ENCODE peak calls at places on chromosomes 1 and 21, in five cellular contexts. One of them, this sample, is unnamed.

GRCh38 chr1:175690298-175690697 is 53.1 kb downstream of the TNR start:
- DNase-seq in heart right ventricle: no peak
- DNase-seq in DND-41: no peak
- DNase-seq in naive thymus-derived CD4-positive, alpha-beta T cell: no peak
- DNase-seq in adrenal gland: no peak
- DNase-seq in this sample: no peak

GRCh38 chr1:30479576-30479975 is 243.8 kb downstream of the MATN1 start:
- DNase-seq in heart right ventricle: no peak
- DNase-seq in naive thymus-derived CD4-positive, alpha-beta T cell: no peak
- DNase-seq in adrenal gland: no peak
- DNase-seq in DND-41: no peak
- DNase-seq in this sample: no peak

GRCh38 chr21:45926281-45926680 is 55.3 kb upstream of the COL6A1 start:
- DNase-seq in naive thymus-derived CD4-positive, alpha-beta T cell: no peak
- DNase-seq in heart right ventricle: no peak
- DNase-seq in adrenal gland: no peak
- DNase-seq in DND-41: no peak
- DNase-seq in this sample: no peak

GRCh38 chr1:47437518-47438320 is at the start of gene FOXD2:
- DNase-seq in adrenal gland: peak; percentile 84
- DNase-seq in naive thymus-derived CD4-positive, alpha-beta T cell: peak; percentile 92
- DNase-seq in DND-41: peak; percentile 97
- DNase-seq in heart right ventricle: peak; percentile 83
- DNase-seq in this sample: peak; percentile 92

GRCh38 chr1:31529999-31530705 is 46.2 kb upstream of the TINAGL1 start:
- DNase-seq in adrenal gland: no peak
- DNase-seq in naive thymus-derived CD4-positive, alpha-beta T cell: no peak
- DNase-seq in heart right ventricle: no peak
- DNase-seq in DND-41: no peak
- DNase-seq in this sample: no peak

GRCh38 chr1:44808938-44809917 is 905 bp downstream of the BTBD19 start:
- DNase-seq in DND-41: peak; percentile 88
- DNase-seq in heart right ventricle: peak; percentile 60
- DNase-seq in naive thymus-derived CD4-positive, alpha-beta T cell: peak; percentile 93
- DNase-seq in adrenal gland: peak; percentile 72
- DNase-seq in this sample: peak; percentile 97

GRCh38 chr1:20616468-20617156 is 16.6 kb upstream of the PINK1 start:
- DNase-seq in heart right ventricle: no peak
- DNase-seq in DND-41: no peak
- DNase-seq in naive thymus-derived CD4-positive, alpha-beta T cell: no peak
- DNase-seq in adrenal gland: peak; percentile 79
- DNase-seq in this sample: no peak

GRCh38 chr1:50700226-50701020 is 259.6 kb downstream of the FAF1 start:
- DNase-seq in heart right ventricle: no peak
- DNase-seq in naive thymus-derived CD4-positive, alpha-beta T cell: no peak
- DNase-seq in adrenal gland: no peak
- DNase-seq in DND-41: no peak
- DNase-seq in this sample: no peak

GRCh38 chr1:185338719-185339622 is 21.9 kb upstream of the IVNS1ABP start:
- DNase-seq in DND-41: peak; percentile 86
- DNase-seq in naive thymus-derived CD4-positive, alpha-beta T cell: peak; percentile 61
- DNase-seq in heart right ventricle: peak; percentile 17
- DNase-seq in adrenal gland: peak; percentile 49
- DNase-seq in this sample: peak; percentile 54

GRCh38 chr1:16393255-16394177 is 26.5 kb downstream of the SZRD1 start:
- DNase-seq in naive thymus-derived CD4-positive, alpha-beta T cell: no peak
- DNase-seq in adrenal gland: no peak
- DNase-seq in DND-41: no peak
- DNase-seq in heart right ventricle: peak; percentile 20
- DNase-seq in this sample: no peak

GRCh38 chr1:202013601-202014000 is 3.2 kb downstream of the ELF3 start:
- DNase-seq in adrenal gland: no peak
- DNase-seq in heart right ventricle: no peak
- DNase-seq in DND-41: no peak
- DNase-seq in naive thymus-derived CD4-positive, alpha-beta T cell: no peak
- DNase-seq in this sample: no peak

GRCh38 chr1:154972517-154973343 is 1.8 kb upstream of the CKS1B start:
- DNase-seq in DND-41: no peak
- DNase-seq in adrenal gland: peak; percentile 93
- DNase-seq in naive thymus-derived CD4-positive, alpha-beta T cell: no peak
- DNase-seq in heart right ventricle: peak; percentile 74
- DNase-seq in this sample: no peak

GRCh38 chr21:44991538-44992483 is 52.0 kb downstream of the SLX9 start:
- DNase-seq in heart right ventricle: no peak
- DNase-seq in adrenal gland: no peak
- DNase-seq in naive thymus-derived CD4-positive, alpha-beta T cell: no peak
- DNase-seq in DND-41: no peak
- DNase-seq in this sample: no peak

GRCh38 chr1:169513208-169513607 is 27.5 kb upstream of the SLC19A2 start:
- DNase-seq in heart right ventricle: no peak
- DNase-seq in DND-41: no peak
- DNase-seq in naive thymus-derived CD4-positive, alpha-beta T cell: no peak
- DNase-seq in adrenal gland: no peak
- DNase-seq in this sample: no peak

GRCh38 chr1:10033359-10033845 is 644 bp downstream of the UBE4B start:
- DNase-seq in naive thymus-derived CD4-positive, alpha-beta T cell: no peak
- DNase-seq in DND-41: no peak
- DNase-seq in heart right ventricle: peak; percentile 8
- DNase-seq in adrenal gland: peak; percentile 53
- DNase-seq in this sample: no peak

GRCh38 chr1:116494745-116495144 is 76.1 kb downstream of the CD58 start:
- DNase-seq in DND-41: no peak
- DNase-seq in heart right ventricle: no peak
- DNase-seq in adrenal gland: no peak
- DNase-seq in naive thymus-derived CD4-positive, alpha-beta T cell: no peak
- DNase-seq in this sample: no peak

GRCh38 chr1:174023438-174023837 is 1.3 kb upstream of the RC3H1 start:
- DNase-seq in adrenal gland: no peak
- DNase-seq in heart right ventricle: peak; percentile 39
- DNase-seq in naive thymus-derived CD4-positive, alpha-beta T cell: peak; percentile 13
- DNase-seq in DND-41: no peak
- DNase-seq in this sample: peak; percentile 14

GRCh38 chr21:40769231-40769630 is 77.7 kb downstream of the DSCAM start:
- DNase-seq in naive thymus-derived CD4-positive, alpha-beta T cell: no peak
- DNase-seq in adrenal gland: no peak
- DNase-seq in heart right ventricle: no peak
- DNase-seq in DND-41: no peak
- DNase-seq in this sample: no peak

DNA sequence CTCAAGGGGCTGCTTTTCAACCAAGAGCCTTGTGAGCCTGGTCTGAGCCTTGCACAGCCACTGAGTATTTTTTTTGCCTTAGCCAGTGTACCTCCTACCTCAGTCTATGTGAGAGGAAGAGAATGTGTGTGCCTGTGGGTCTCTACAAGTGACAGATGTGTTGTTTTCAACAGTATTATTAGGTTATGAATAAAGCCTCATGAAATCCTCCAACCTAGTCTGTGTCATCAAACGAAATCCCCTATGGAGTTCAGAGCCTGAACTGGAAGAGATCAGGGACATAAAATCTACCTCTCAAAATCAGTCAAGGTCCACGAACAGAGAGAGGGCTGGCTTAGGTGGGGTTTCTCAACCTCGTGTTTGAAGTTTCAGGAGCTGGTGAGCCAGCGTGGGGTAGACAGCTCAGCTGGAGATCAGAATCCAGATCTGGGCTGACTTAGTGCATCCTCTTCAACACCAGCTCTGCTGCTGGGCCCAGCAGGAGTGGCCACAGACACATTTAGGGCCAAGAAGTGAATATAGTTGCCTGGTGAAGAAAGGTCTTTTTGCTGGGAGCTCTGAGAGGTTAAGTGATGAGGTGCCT is 8.2 kb downstream of the XKR8 start:
- DNase-seq in adrenal gland: no peak
- DNase-seq in heart right ventricle: no peak
- DNase-seq in DND-41: no peak
- DNase-seq in naive thymus-derived CD4-positive, alpha-beta T cell: no peak
- DNase-seq in this sample: no peak
- H3K27ac ChIP-seq in adrenal gland: no peak overlapping the region
- H3K27ac ChIP-seq in heart right ventricle: no peak overlapping the region
- H3K27ac ChIP-seq in DND-41: no peak overlapping the region
- H3K27ac ChIP-seq in naive thymus-derived CD4-positive, alpha-beta T cell: no peak overlapping the region
- H3K27ac ChIP-seq in this sample: no peak overlapping the region

DNA sequence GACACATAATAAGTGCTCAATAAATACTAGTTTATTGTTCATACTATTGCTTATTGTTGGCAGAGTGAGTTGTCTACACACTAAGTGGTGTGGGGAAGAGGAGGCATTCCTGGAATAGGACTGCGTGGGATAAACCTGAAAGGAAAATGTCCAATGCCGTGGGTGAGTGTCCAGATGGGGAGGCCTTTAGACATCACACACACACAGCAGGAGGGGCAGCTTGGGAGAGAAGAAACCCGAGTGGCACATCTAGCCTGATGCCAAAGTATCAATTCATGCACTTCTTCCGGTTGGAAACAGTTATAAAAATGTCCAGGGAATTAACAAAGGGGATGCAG is 27.3 kb downstream of the CCN1 start:
- DNase-seq in DND-41: no peak
- DNase-seq in adrenal gland: no peak
- DNase-seq in naive thymus-derived CD4-positive, alpha-beta T cell: no peak
- DNase-seq in heart right ventricle: no peak
- DNase-seq in this sample: no peak
- H3K27ac ChIP-seq in DND-41: no peak overlapping the region
- H3K27ac ChIP-seq in adrenal gland: no peak overlapping the region
- H3K27ac ChIP-seq in naive thymus-derived CD4-positive, alpha-beta T cell: no peak overlapping the region
- H3K27ac ChIP-seq in heart right ventricle: no peak overlapping the region
- H3K27ac ChIP-seq in this sample: no peak overlapping the region

GRCh38 chr1:246364415-246364941 is 142.6 kb downstream of the SMYD3 start:
- DNase-seq in heart right ventricle: no peak
- DNase-seq in naive thymus-derived CD4-positive, alpha-beta T cell: no peak
- DNase-seq in adrenal gland: no peak
- DNase-seq in DND-41: no peak
- DNase-seq in this sample: no peak
- H3K27ac ChIP-seq in heart right ventricle: no peak overlapping the region
- H3K27ac ChIP-seq in naive thymus-derived CD4-positive, alpha-beta T cell: no peak overlapping the region
- H3K27ac ChIP-seq in adrenal gland: no peak overlapping the region
- H3K27ac ChIP-seq in DND-41: no peak overlapping the region
- H3K27ac ChIP-seq in this sample: no peak overlapping the region

GRCh38 chr1:3888301-3888700 is 11.8 kb downstream of the C1orf174 start:
- DNase-seq in heart right ventricle: no peak
- DNase-seq in naive thymus-derived CD4-positive, alpha-beta T cell: no peak
- DNase-seq in adrenal gland: no peak
- DNase-seq in DND-41: no peak
- DNase-seq in this sample: no peak

GRCh38 chr1:3891329-3891867 is 8.7 kb downstream of the C1orf174 start:
- DNase-seq in adrenal gland: no peak
- DNase-seq in heart right ventricle: no peak
- DNase-seq in naive thymus-derived CD4-positive, alpha-beta T cell: no peak
- DNase-seq in DND-41: no peak
- DNase-seq in this sample: no peak

GRCh38 chr1:3892748-3893147 is 7.3 kb downstream of the C1orf174 start:
- DNase-seq in naive thymus-derived CD4-positive, alpha-beta T cell: no peak
- DNase-seq in DND-41: no peak
- DNase-seq in adrenal gland: no peak
- DNase-seq in heart right ventricle: no peak
- DNase-seq in this sample: no peak

GRCh38 chr1:3890389-3891328 is 9.4 kb downstream of the C1orf174 start:
- DNase-seq in heart right ventricle: no peak
- DNase-seq in DND-41: no peak
- DNase-seq in naive thymus-derived CD4-positive, alpha-beta T cell: no peak
- DNase-seq in adrenal gland: no peak
- DNase-seq in this sample: peak; percentile 42

GRCh38 chr1:3889952-3890351 is 10.1 kb downstream of the C1orf174 start:
- DNase-seq in adrenal gland: no peak
- DNase-seq in DND-41: no peak
- DNase-seq in naive thymus-derived CD4-positive, alpha-beta T cell: no peak
- DNase-seq in heart right ventricle: no peak
- DNase-seq in this sample: no peak
- H3K27ac ChIP-seq in adrenal gland: no peak overlapping the region
- H3K27ac ChIP-seq in DND-41: no peak overlapping the region
- H3K27ac ChIP-seq in naive thymus-derived CD4-positive, alpha-beta T cell: no peak overlapping the region
- H3K27ac ChIP-seq in heart right ventricle: no peak overlapping the region
- H3K27ac ChIP-seq in this sample: peak overlapping the region; percentile 44

GRCh38 chr1:198639581-198640235 is 868 bp downstream of the PTPRC start:
- DNase-seq in heart right ventricle: no peak
- DNase-seq in DND-41: no peak
- DNase-seq in naive thymus-derived CD4-positive, alpha-beta T cell: no peak
- DNase-seq in adrenal gland: no peak
- DNase-seq in this sample: peak; percentile 33

GRCh38 chr1:198641506-198641905 is 2.7 kb downstream of the PTPRC start:
- DNase-seq in adrenal gland: no peak
- DNase-seq in DND-41: no peak
- DNase-seq in heart right ventricle: no peak
- DNase-seq in naive thymus-derived CD4-positive, alpha-beta T cell: peak; percentile 61
- DNase-seq in this sample: no peak

GRCh38 chr1:198643827-198644226 is 5.0 kb downstream of the PTPRC start:
- DNase-seq in heart right ventricle: no peak
- DNase-seq in DND-41: no peak
- DNase-seq in naive thymus-derived CD4-positive, alpha-beta T cell: no peak
- DNase-seq in adrenal gland: no peak
- DNase-seq in this sample: no peak

GRCh38 chr1:198641966-198642656 is 3.3 kb downstream of the PTPRC start:
- DNase-seq in DND-41: no peak
- DNase-seq in naive thymus-derived CD4-positive, alpha-beta T cell: no peak
- DNase-seq in heart right ventricle: no peak
- DNase-seq in adrenal gland: no peak
- DNase-seq in this sample: no peak

DNA sequence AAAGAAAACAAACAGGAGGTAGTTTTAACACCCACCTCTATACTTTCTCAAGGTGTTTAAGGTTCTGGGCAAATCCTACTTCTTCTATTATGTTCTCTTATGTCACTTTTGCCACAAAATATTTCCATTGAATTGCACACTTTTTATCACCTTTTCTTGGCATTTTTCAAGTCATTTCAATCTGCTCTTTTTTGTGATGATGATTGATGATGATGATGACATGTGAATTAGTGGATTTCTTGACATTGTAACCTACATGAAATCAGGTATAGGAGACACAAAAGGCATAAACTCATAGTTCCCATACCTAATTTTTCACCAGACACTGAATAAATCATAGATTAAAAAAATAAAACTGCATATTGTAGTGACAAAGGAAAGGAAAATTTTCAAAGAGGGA is 4.2 kb downstream of the PTPRC start:
- DNase-seq in heart right ventricle: no peak
- DNase-seq in naive thymus-derived CD4-positive, alpha-beta T cell: no peak
- DNase-seq in adrenal gland: no peak
- DNase-seq in DND-41: no peak
- DNase-seq in this sample: no peak
- H3K27ac ChIP-seq in heart right ventricle: no peak overlapping the region
- H3K27ac ChIP-seq in naive thymus-derived CD4-positive, alpha-beta T cell: peak overlapping the region; percentile 94
- H3K27ac ChIP-seq in adrenal gland: no peak overlapping the region
- H3K27ac ChIP-seq in DND-41: no peak overlapping the region
- H3K27ac ChIP-seq in this sample: peak overlapping the region; percentile 83